ENCODE peak calls at places on chromosome 22, in ten cellular contexts. One of them, this sample, is unnamed.

GRCh38 chr22:47107431-47107830 is 345.0 kb downstream of the TBC1D22A start:
- DNase-seq in activated CD8-positive, alpha-beta memory T cell treated with anti-CD3 and anti-CD28 coated beads, Interleukin-2, amount 10 ng/mL, durations not matched to agents 7 days and 5 days: no peak
- DNase-seq in AG09319: peak; percentile 14
- DNase-seq in AG09309: peak; percentile 52
- DNase-seq in A673: no peak
- DNase-seq in CD8-positive, alpha-beta memory T cell: no peak
- DNase-seq in iPS DF 6.9: no peak
- DNase-seq in RWPE1: peak; percentile 61
- DNase-seq in stimulated activated CD8-positive, alpha-beta memory T cell treated with anti-CD3 and anti-CD28 coated beads, Interleukin-12 subunit alpha, Interleukin-12 subunit beta, amount 100 ng/mL, for 4 hours: no peak
- DNase-seq in naive thymus-derived CD8-positive, alpha-beta T cell: no peak
- DNase-seq in this sample: no peak

GRCh38 chr22:46462726-46463371 is 74.6 kb downstream of the CELSR1 start:
- DNase-seq in activated CD8-positive, alpha-beta memory T cell treated with anti-CD3 and anti-CD28 coated beads, Interleukin-2, amount 10 ng/mL, durations not matched to agents 7 days and 5 days: no peak
- DNase-seq in AG09319: no peak
- DNase-seq in iPS DF 6.9: no peak
- DNase-seq in stimulated activated CD8-positive, alpha-beta memory T cell treated with anti-CD3 and anti-CD28 coated beads, Interleukin-12 subunit alpha, Interleukin-12 subunit beta, amount 100 ng/mL, for 4 hours: no peak
- DNase-seq in A673: peak; percentile 37
- DNase-seq in RWPE1: peak; percentile 82
- DNase-seq in AG09309: peak; percentile 34
- DNase-seq in CD8-positive, alpha-beta memory T cell: no peak
- DNase-seq in naive thymus-derived CD8-positive, alpha-beta T cell: no peak
- DNase-seq in this sample: no peak

GRCh38 chr22:22507743-22508273 is 734 bp downstream of the ZNF280B start:
- DNase-seq in naive thymus-derived CD8-positive, alpha-beta T cell: no peak
- DNase-seq in iPS DF 6.9: no peak
- DNase-seq in RWPE1: no peak
- DNase-seq in CD8-positive, alpha-beta memory T cell: no peak
- DNase-seq in activated CD8-positive, alpha-beta memory T cell treated with anti-CD3 and anti-CD28 coated beads, Interleukin-2, amount 10 ng/mL, durations not matched to agents 7 days and 5 days: no peak
- DNase-seq in AG09319: no peak
- DNase-seq in AG09309: no peak
- DNase-seq in stimulated activated CD8-positive, alpha-beta memory T cell treated with anti-CD3 and anti-CD28 coated beads, Interleukin-12 subunit alpha, Interleukin-12 subunit beta, amount 100 ng/mL, for 4 hours: no peak
- DNase-seq in A673: peak; percentile 15
- DNase-seq in this sample: no peak

GRCh38 chr22:22025320-22026156 is 43.0 kb upstream of the TOP3B start:
- DNase-seq in stimulated activated CD8-positive, alpha-beta memory T cell treated with anti-CD3 and anti-CD28 coated beads, Interleukin-12 subunit alpha, Interleukin-12 subunit beta, amount 100 ng/mL, for 4 hours: no peak
- DNase-seq in naive thymus-derived CD8-positive, alpha-beta T cell: no peak
- DNase-seq in iPS DF 6.9: no peak
- DNase-seq in RWPE1: no peak
- DNase-seq in AG09319: no peak
- DNase-seq in AG09309: no peak
- DNase-seq in activated CD8-positive, alpha-beta memory T cell treated with anti-CD3 and anti-CD28 coated beads, Interleukin-2, amount 10 ng/mL, durations not matched to agents 7 days and 5 days: no peak
- DNase-seq in A673: no peak
- DNase-seq in CD8-positive, alpha-beta memory T cell: no peak
- DNase-seq in this sample: peak; percentile 45

GRCh38 chr22:22086501-22087158 is 104.0 kb upstream of the TOP3B start:
- DNase-seq in stimulated activated CD8-positive, alpha-beta memory T cell treated with anti-CD3 and anti-CD28 coated beads, Interleukin-12 subunit alpha, Interleukin-12 subunit beta, amount 100 ng/mL, for 4 hours: no peak
- DNase-seq in iPS DF 6.9: no peak
- DNase-seq in activated CD8-positive, alpha-beta memory T cell treated with anti-CD3 and anti-CD28 coated beads, Interleukin-2, amount 10 ng/mL, durations not matched to agents 7 days and 5 days: peak; percentile 22
- DNase-seq in AG09309: no peak
- DNase-seq in naive thymus-derived CD8-positive, alpha-beta T cell: no peak
- DNase-seq in A673: no peak
- DNase-seq in AG09319: no peak
- DNase-seq in RWPE1: no peak
- DNase-seq in CD8-positive, alpha-beta memory T cell: no peak
- DNase-seq in this sample: no peak

GRCh38 chr22:49015993-49016908 is 811.4 kb downstream of the BRD1 start:
- DNase-seq in AG09309: no peak
- DNase-seq in stimulated activated CD8-positive, alpha-beta memory T cell treated with anti-CD3 and anti-CD28 coated beads, Interleukin-12 subunit alpha, Interleukin-12 subunit beta, amount 100 ng/mL, for 4 hours: no peak
- DNase-seq in AG09319: no peak
- DNase-seq in A673: no peak
- DNase-seq in iPS DF 6.9: no peak
- DNase-seq in CD8-positive, alpha-beta memory T cell: no peak
- DNase-seq in naive thymus-derived CD8-positive, alpha-beta T cell: no peak
- DNase-seq in activated CD8-positive, alpha-beta memory T cell treated with anti-CD3 and anti-CD28 coated beads, Interleukin-2, amount 10 ng/mL, durations not matched to agents 7 days and 5 days: peak; percentile 9
- DNase-seq in RWPE1: no peak
- DNase-seq in this sample: no peak

GRCh38 chr22:17770180-17771077 is 3.8 kb downstream of the BID start:
- DNase-seq in naive thymus-derived CD8-positive, alpha-beta T cell: no peak
- DNase-seq in CD8-positive, alpha-beta memory T cell: no peak
- DNase-seq in A673: no peak
- DNase-seq in stimulated activated CD8-positive, alpha-beta memory T cell treated with anti-CD3 and anti-CD28 coated beads, Interleukin-12 subunit alpha, Interleukin-12 subunit beta, amount 100 ng/mL, for 4 hours: no peak
- DNase-seq in activated CD8-positive, alpha-beta memory T cell treated with anti-CD3 and anti-CD28 coated beads, Interleukin-2, amount 10 ng/mL, durations not matched to agents 7 days and 5 days: no peak
- DNase-seq in AG09319: no peak
- DNase-seq in RWPE1: no peak
- DNase-seq in iPS DF 6.9: no peak
- DNase-seq in AG09309: no peak
- DNase-seq in this sample: no peak

GRCh38 chr22:25172153-25172552 is 27.5 kb upstream of the CRYBB3 start:
- DNase-seq in CD8-positive, alpha-beta memory T cell: no peak
- DNase-seq in activated CD8-positive, alpha-beta memory T cell treated with anti-CD3 and anti-CD28 coated beads, Interleukin-2, amount 10 ng/mL, durations not matched to agents 7 days and 5 days: peak; percentile 53
- DNase-seq in RWPE1: no peak
- DNase-seq in iPS DF 6.9: no peak
- DNase-seq in stimulated activated CD8-positive, alpha-beta memory T cell treated with anti-CD3 and anti-CD28 coated beads, Interleukin-12 subunit alpha, Interleukin-12 subunit beta, amount 100 ng/mL, for 4 hours: no peak
- DNase-seq in A673: no peak
- DNase-seq in AG09319: no peak
- DNase-seq in AG09309: no peak
- DNase-seq in naive thymus-derived CD8-positive, alpha-beta T cell: peak; percentile 10
- DNase-seq in this sample: no peak

GRCh38 chr22:22882033-22882717 is 5.4 kb upstream of the IGLL5 start:
- DNase-seq in naive thymus-derived CD8-positive, alpha-beta T cell: no peak
- DNase-seq in CD8-positive, alpha-beta memory T cell: no peak
- DNase-seq in AG09309: no peak
- DNase-seq in AG09319: no peak
- DNase-seq in stimulated activated CD8-positive, alpha-beta memory T cell treated with anti-CD3 and anti-CD28 coated beads, Interleukin-12 subunit alpha, Interleukin-12 subunit beta, amount 100 ng/mL, for 4 hours: no peak
- DNase-seq in iPS DF 6.9: no peak
- DNase-seq in A673: no peak
- DNase-seq in activated CD8-positive, alpha-beta memory T cell treated with anti-CD3 and anti-CD28 coated beads, Interleukin-2, amount 10 ng/mL, durations not matched to agents 7 days and 5 days: no peak
- DNase-seq in RWPE1: no peak
- DNase-seq in this sample: no peak

GRCh38 chr22:50302041-50302541 is 5.4 kb downstream of the PLXNB2 start:
- DNase-seq in AG09319: no peak
- DNase-seq in AG09309: no peak
- DNase-seq in CD8-positive, alpha-beta memory T cell: no peak
- DNase-seq in naive thymus-derived CD8-positive, alpha-beta T cell: no peak
- DNase-seq in A673: no peak
- DNase-seq in stimulated activated CD8-positive, alpha-beta memory T cell treated with anti-CD3 and anti-CD28 coated beads, Interleukin-12 subunit alpha, Interleukin-12 subunit beta, amount 100 ng/mL, for 4 hours: no peak
- DNase-seq in RWPE1: no peak
- DNase-seq in activated CD8-positive, alpha-beta memory T cell treated with anti-CD3 and anti-CD28 coated beads, Interleukin-2, amount 10 ng/mL, durations not matched to agents 7 days and 5 days: no peak
- DNase-seq in iPS DF 6.9: no peak
- DNase-seq in this sample: no peak

GRCh38 chr22:37079668-37080171 is 28.2 kb downstream of the KCTD17 start:
- DNase-seq in RWPE1: no peak
- DNase-seq in AG09309: no peak
- DNase-seq in iPS DF 6.9: no peak
- DNase-seq in naive thymus-derived CD8-positive, alpha-beta T cell: peak; percentile 45
- DNase-seq in AG09319: no peak
- DNase-seq in stimulated activated CD8-positive, alpha-beta memory T cell treated with anti-CD3 and anti-CD28 coated beads, Interleukin-12 subunit alpha, Interleukin-12 subunit beta, amount 100 ng/mL, for 4 hours: peak; percentile 70
- DNase-seq in activated CD8-positive, alpha-beta memory T cell treated with anti-CD3 and anti-CD28 coated beads, Interleukin-2, amount 10 ng/mL, durations not matched to agents 7 days and 5 days: peak; percentile 98
- DNase-seq in CD8-positive, alpha-beta memory T cell: peak; percentile 65
- DNase-seq in A673: peak; percentile 20
- DNase-seq in this sample: no peak

GRCh38 chr22:46936378-46936916 is 174.0 kb downstream of the TBC1D22A start:
- DNase-seq in A673: peak; percentile 38
- DNase-seq in AG09319: peak; percentile 7
- DNase-seq in CD8-positive, alpha-beta memory T cell: no peak
- DNase-seq in naive thymus-derived CD8-positive, alpha-beta T cell: no peak
- DNase-seq in activated CD8-positive, alpha-beta memory T cell treated with anti-CD3 and anti-CD28 coated beads, Interleukin-2, amount 10 ng/mL, durations not matched to agents 7 days and 5 days: peak; percentile 35
- DNase-seq in stimulated activated CD8-positive, alpha-beta memory T cell treated with anti-CD3 and anti-CD28 coated beads, Interleukin-12 subunit alpha, Interleukin-12 subunit beta, amount 100 ng/mL, for 4 hours: no peak
- DNase-seq in AG09309: no peak
- DNase-seq in RWPE1: no peak
- DNase-seq in iPS DF 6.9: no peak
- DNase-seq in this sample: no peak

GRCh38 chr22:26670459-26670858 is 13.1 kb downstream of the MIAT start:
- DNase-seq in AG09319: no peak
- DNase-seq in stimulated activated CD8-positive, alpha-beta memory T cell treated with anti-CD3 and anti-CD28 coated beads, Interleukin-12 subunit alpha, Interleukin-12 subunit beta, amount 100 ng/mL, for 4 hours: no peak
- DNase-seq in activated CD8-positive, alpha-beta memory T cell treated with anti-CD3 and anti-CD28 coated beads, Interleukin-2, amount 10 ng/mL, durations not matched to agents 7 days and 5 days: no peak
- DNase-seq in CD8-positive, alpha-beta memory T cell: no peak
- DNase-seq in AG09309: no peak
- DNase-seq in iPS DF 6.9: no peak
- DNase-seq in A673: no peak
- DNase-seq in naive thymus-derived CD8-positive, alpha-beta T cell: no peak
- DNase-seq in RWPE1: no peak
- DNase-seq in this sample: no peak

GRCh38 chr22:50604623-50605348 is 4.2 kb downstream of the MAPK8IP2 start:
- DNase-seq in A673: no peak
- DNase-seq in activated CD8-positive, alpha-beta memory T cell treated with anti-CD3 and anti-CD28 coated beads, Interleukin-2, amount 10 ng/mL, durations not matched to agents 7 days and 5 days: no peak
- DNase-seq in AG09319: no peak
- DNase-seq in CD8-positive, alpha-beta memory T cell: no peak
- DNase-seq in RWPE1: no peak
- DNase-seq in AG09309: no peak
- DNase-seq in iPS DF 6.9: no peak
- DNase-seq in stimulated activated CD8-positive, alpha-beta memory T cell treated with anti-CD3 and anti-CD28 coated beads, Interleukin-12 subunit alpha, Interleukin-12 subunit beta, amount 100 ng/mL, for 4 hours: no peak
- DNase-seq in naive thymus-derived CD8-positive, alpha-beta T cell: no peak
- DNase-seq in this sample: no peak

GRCh38 chr22:43217285-43218030 is 30.5 kb upstream of the TTLL12 start:
- DNase-seq in A673: no peak
- DNase-seq in AG09309: no peak
- DNase-seq in RWPE1: no peak
- DNase-seq in activated CD8-positive, alpha-beta memory T cell treated with anti-CD3 and anti-CD28 coated beads, Interleukin-2, amount 10 ng/mL, durations not matched to agents 7 days and 5 days: no peak
- DNase-seq in AG09319: no peak
- DNase-seq in stimulated activated CD8-positive, alpha-beta memory T cell treated with anti-CD3 and anti-CD28 coated beads, Interleukin-12 subunit alpha, Interleukin-12 subunit beta, amount 100 ng/mL, for 4 hours: no peak
- DNase-seq in CD8-positive, alpha-beta memory T cell: no peak
- DNase-seq in naive thymus-derived CD8-positive, alpha-beta T cell: no peak
- DNase-seq in iPS DF 6.9: peak; percentile 29
- DNase-seq in this sample: no peak

GRCh38 chr22:30564045-30564765 is 10.3 kb downstream of the GAL3ST1 start:
- DNase-seq in activated CD8-positive, alpha-beta memory T cell treated with anti-CD3 and anti-CD28 coated beads, Interleukin-2, amount 10 ng/mL, durations not matched to agents 7 days and 5 days: no peak
- DNase-seq in stimulated activated CD8-positive, alpha-beta memory T cell treated with anti-CD3 and anti-CD28 coated beads, Interleukin-12 subunit alpha, Interleukin-12 subunit beta, amount 100 ng/mL, for 4 hours: no peak
- DNase-seq in iPS DF 6.9: no peak
- DNase-seq in A673: no peak
- DNase-seq in naive thymus-derived CD8-positive, alpha-beta T cell: no peak
- DNase-seq in AG09309: no peak
- DNase-seq in RWPE1: no peak
- DNase-seq in AG09319: no peak
- DNase-seq in CD8-positive, alpha-beta memory T cell: no peak
- DNase-seq in this sample: no peak

GRCh38 chr22:37459211-37459610 is 27.0 kb downstream of the MFNG start:
- DNase-seq in CD8-positive, alpha-beta memory T cell: no peak
- DNase-seq in activated CD8-positive, alpha-beta memory T cell treated with anti-CD3 and anti-CD28 coated beads, Interleukin-2, amount 10 ng/mL, durations not matched to agents 7 days and 5 days: no peak
- DNase-seq in RWPE1: no peak
- DNase-seq in iPS DF 6.9: no peak
- DNase-seq in stimulated activated CD8-positive, alpha-beta memory T cell treated with anti-CD3 and anti-CD28 coated beads, Interleukin-12 subunit alpha, Interleukin-12 subunit beta, amount 100 ng/mL, for 4 hours: no peak
- DNase-seq in A673: peak; percentile 65
- DNase-seq in AG09319: no peak
- DNase-seq in AG09309: no peak
- DNase-seq in naive thymus-derived CD8-positive, alpha-beta T cell: no peak
- DNase-seq in this sample: no peak

GRCh38 chr22:44063462-44064371 is 39.6 kb downstream of the PARVB start:
- DNase-seq in A673: no peak
- DNase-seq in activated CD8-positive, alpha-beta memory T cell treated with anti-CD3 and anti-CD28 coated beads, Interleukin-2, amount 10 ng/mL, durations not matched to agents 7 days and 5 days: no peak
- DNase-seq in naive thymus-derived CD8-positive, alpha-beta T cell: no peak
- DNase-seq in AG09319: no peak
- DNase-seq in stimulated activated CD8-positive, alpha-beta memory T cell treated with anti-CD3 and anti-CD28 coated beads, Interleukin-12 subunit alpha, Interleukin-12 subunit beta, amount 100 ng/mL, for 4 hours: no peak
- DNase-seq in AG09309: no peak
- DNase-seq in iPS DF 6.9: no peak
- DNase-seq in CD8-positive, alpha-beta memory T cell: no peak
- DNase-seq in RWPE1: no peak
- DNase-seq in this sample: peak; percentile 29

GRCh38 chr22:50697667-50698506 is 25.3 kb downstream of the SHANK3 start:
- DNase-seq in stimulated activated CD8-positive, alpha-beta memory T cell treated with anti-CD3 and anti-CD28 coated beads, Interleukin-12 subunit alpha, Interleukin-12 subunit beta, amount 100 ng/mL, for 4 hours: no peak
- DNase-seq in CD8-positive, alpha-beta memory T cell: no peak
- DNase-seq in iPS DF 6.9: no peak
- DNase-seq in AG09309: no peak
- DNase-seq in naive thymus-derived CD8-positive, alpha-beta T cell: no peak
- DNase-seq in activated CD8-positive, alpha-beta memory T cell treated with anti-CD3 and anti-CD28 coated beads, Interleukin-2, amount 10 ng/mL, durations not matched to agents 7 days and 5 days: no peak
- DNase-seq in RWPE1: no peak
- DNase-seq in A673: no peak
- DNase-seq in AG09319: no peak
- DNase-seq in this sample: no peak

GRCh38 chr22:43126506-43127165 is 16.1 kb downstream of the BIK start:
- DNase-seq in naive thymus-derived CD8-positive, alpha-beta T cell: no peak
- DNase-seq in CD8-positive, alpha-beta memory T cell: no peak
- DNase-seq in AG09319: no peak
- DNase-seq in activated CD8-positive, alpha-beta memory T cell treated with anti-CD3 and anti-CD28 coated beads, Interleukin-2, amount 10 ng/mL, durations not matched to agents 7 days and 5 days: no peak
- DNase-seq in stimulated activated CD8-positive, alpha-beta memory T cell treated with anti-CD3 and anti-CD28 coated beads, Interleukin-12 subunit alpha, Interleukin-12 subunit beta, amount 100 ng/mL, for 4 hours: no peak
- DNase-seq in iPS DF 6.9: no peak
- DNase-seq in A673: no peak
- DNase-seq in AG09309: peak; percentile 11
- DNase-seq in RWPE1: peak; percentile 92
- DNase-seq in this sample: no peak

GRCh38 chr22:47380692-47381091 is 618.2 kb downstream of the TBC1D22A start:
- DNase-seq in RWPE1: no peak
- DNase-seq in CD8-positive, alpha-beta memory T cell: no peak
- DNase-seq in stimulated activated CD8-positive, alpha-beta memory T cell treated with anti-CD3 and anti-CD28 coated beads, Interleukin-12 subunit alpha, Interleukin-12 subunit beta, amount 100 ng/mL, for 4 hours: no peak
- DNase-seq in A673: no peak
- DNase-seq in iPS DF 6.9: no peak
- DNase-seq in activated CD8-positive, alpha-beta memory T cell treated with anti-CD3 and anti-CD28 coated beads, Interleukin-2, amount 10 ng/mL, durations not matched to agents 7 days and 5 days: no peak
- DNase-seq in naive thymus-derived CD8-positive, alpha-beta T cell: no peak
- DNase-seq in AG09309: no peak
- DNase-seq in AG09319: no peak
- DNase-seq in this sample: no peak

GRCh38 chr22:46829140-46829891 is 66.9 kb downstream of the TBC1D22A start:
- DNase-seq in A673: peak; percentile 85
- DNase-seq in iPS DF 6.9: no peak
- DNase-seq in activated CD8-positive, alpha-beta memory T cell treated with anti-CD3 and anti-CD28 coated beads, Interleukin-2, amount 10 ng/mL, durations not matched to agents 7 days and 5 days: no peak
- DNase-seq in AG09319: peak; percentile 69
- DNase-seq in stimulated activated CD8-positive, alpha-beta memory T cell treated with anti-CD3 and anti-CD28 coated beads, Interleukin-12 subunit alpha, Interleukin-12 subunit beta, amount 100 ng/mL, for 4 hours: no peak
- DNase-seq in CD8-positive, alpha-beta memory T cell: no peak
- DNase-seq in naive thymus-derived CD8-positive, alpha-beta T cell: no peak
- DNase-seq in AG09309: peak; percentile 85
- DNase-seq in RWPE1: peak; percentile 78
- DNase-seq in this sample: no peak

GRCh38 chr22:50711446-50712340 is 26.3 kb upstream of the ACR start:
- DNase-seq in naive thymus-derived CD8-positive, alpha-beta T cell: no peak
- DNase-seq in CD8-positive, alpha-beta memory T cell: no peak
- DNase-seq in A673: no peak
- DNase-seq in RWPE1: no peak
- DNase-seq in activated CD8-positive, alpha-beta memory T cell treated with anti-CD3 and anti-CD28 coated beads, Interleukin-2, amount 10 ng/mL, durations not matched to agents 7 days and 5 days: no peak
- DNase-seq in AG09319: no peak
- DNase-seq in AG09309: no peak
- DNase-seq in iPS DF 6.9: no peak
- DNase-seq in stimulated activated CD8-positive, alpha-beta memory T cell treated with anti-CD3 and anti-CD28 coated beads, Interleukin-12 subunit alpha, Interleukin-12 subunit beta, amount 100 ng/mL, for 4 hours: no peak
- DNase-seq in this sample: no peak

GRCh38 chr22:20628081-20628939 is 120.9 kb downstream of the MED15 start:
- DNase-seq in stimulated activated CD8-positive, alpha-beta memory T cell treated with anti-CD3 and anti-CD28 coated beads, Interleukin-12 subunit alpha, Interleukin-12 subunit beta, amount 100 ng/mL, for 4 hours: no peak
- DNase-seq in activated CD8-positive, alpha-beta memory T cell treated with anti-CD3 and anti-CD28 coated beads, Interleukin-2, amount 10 ng/mL, durations not matched to agents 7 days and 5 days: no peak
- DNase-seq in A673: no peak
- DNase-seq in AG09319: no peak
- DNase-seq in naive thymus-derived CD8-positive, alpha-beta T cell: no peak
- DNase-seq in AG09309: no peak
- DNase-seq in CD8-positive, alpha-beta memory T cell: no peak
- DNase-seq in RWPE1: no peak
- DNase-seq in iPS DF 6.9: no peak
- DNase-seq in this sample: no peak

GRCh38 chr22:36659762-36660509 is 43.6 kb downstream of the CACNG2 start:
- DNase-seq in CD8-positive, alpha-beta memory T cell: no peak
- DNase-seq in naive thymus-derived CD8-positive, alpha-beta T cell: peak; percentile 2
- DNase-seq in AG09309: peak; percentile 66
- DNase-seq in stimulated activated CD8-positive, alpha-beta memory T cell treated with anti-CD3 and anti-CD28 coated beads, Interleukin-12 subunit alpha, Interleukin-12 subunit beta, amount 100 ng/mL, for 4 hours: peak; percentile 7
- DNase-seq in activated CD8-positive, alpha-beta memory T cell treated with anti-CD3 and anti-CD28 coated beads, Interleukin-2, amount 10 ng/mL, durations not matched to agents 7 days and 5 days: no peak
- DNase-seq in AG09319: peak; percentile 69
- DNase-seq in iPS DF 6.9: no peak
- DNase-seq in A673: peak; percentile 95
- DNase-seq in RWPE1: peak; percentile 81
- DNase-seq in this sample: no peak

GRCh38 chr22:35684270-35684700 is 33.4 kb upstream of the APOL5 start:
- DNase-seq in AG09309: peak; percentile 4
- DNase-seq in CD8-positive, alpha-beta memory T cell: no peak
- DNase-seq in AG09319: peak; percentile 29
- DNase-seq in A673: peak; percentile 69
- DNase-seq in activated CD8-positive, alpha-beta memory T cell treated with anti-CD3 and anti-CD28 coated beads, Interleukin-2, amount 10 ng/mL, durations not matched to agents 7 days and 5 days: no peak
- DNase-seq in iPS DF 6.9: no peak
- DNase-seq in stimulated activated CD8-positive, alpha-beta memory T cell treated with anti-CD3 and anti-CD28 coated beads, Interleukin-12 subunit alpha, Interleukin-12 subunit beta, amount 100 ng/mL, for 4 hours: no peak
- DNase-seq in naive thymus-derived CD8-positive, alpha-beta T cell: no peak
- DNase-seq in RWPE1: no peak
- DNase-seq in this sample: no peak

GRCh38 chr22:30511109-30511508 is 5.6 kb upstream of the SEC14L4 start:
- DNase-seq in CD8-positive, alpha-beta memory T cell: no peak
- DNase-seq in activated CD8-positive, alpha-beta memory T cell treated with anti-CD3 and anti-CD28 coated beads, Interleukin-2, amount 10 ng/mL, durations not matched to agents 7 days and 5 days: no peak
- DNase-seq in stimulated activated CD8-positive, alpha-beta memory T cell treated with anti-CD3 and anti-CD28 coated beads, Interleukin-12 subunit alpha, Interleukin-12 subunit beta, amount 100 ng/mL, for 4 hours: no peak
- DNase-seq in A673: no peak
- DNase-seq in AG09309: no peak
- DNase-seq in iPS DF 6.9: no peak
- DNase-seq in AG09319: no peak
- DNase-seq in RWPE1: no peak
- DNase-seq in naive thymus-derived CD8-positive, alpha-beta T cell: no peak
- DNase-seq in this sample: no peak

GRCh38 chr22:39215430-39216142 is 29.2 kb downstream of the PDGFB start:
- DNase-seq in stimulated activated CD8-positive, alpha-beta memory T cell treated with anti-CD3 and anti-CD28 coated beads, Interleukin-12 subunit alpha, Interleukin-12 subunit beta, amount 100 ng/mL, for 4 hours: no peak
- DNase-seq in AG09309: no peak
- DNase-seq in A673: no peak
- DNase-seq in CD8-positive, alpha-beta memory T cell: peak; percentile 30
- DNase-seq in activated CD8-positive, alpha-beta memory T cell treated with anti-CD3 and anti-CD28 coated beads, Interleukin-2, amount 10 ng/mL, durations not matched to agents 7 days and 5 days: no peak
- DNase-seq in RWPE1: no peak
- DNase-seq in naive thymus-derived CD8-positive, alpha-beta T cell: peak; percentile 24
- DNase-seq in iPS DF 6.9: no peak
- DNase-seq in AG09319: no peak
- DNase-seq in this sample: no peak

This sample was measured in naive B cell.